ENCODE peak calls at places on chromosomes 5 and 9, in four cellular contexts. Y is A549, O is GM12878, X is K562. L is an unnamed sample.
A peak's percentile ranks its signal among the peaks of the same experiment; 100 is the strongest.

GRCh38 chr5:140041492-140042421 is 1.3 kb downstream of the NRG2 start:
- DNase-seq in Y (peak; percentile 47), O (peak; percentile 36), X (no peak), L (peak; percentile 12)

GRCh38 chr5:142881076-142881466 is 110.9 kb downstream of the ARHGAP26 start:
- DNase-seq in Y (no peak), O (no peak), X (no peak), L (peak; percentile 91)

GRCh38 chr9:38067892-38068615 is 973 bp downstream of the SHB start:
- DNase-seq in Y (no peak), O (no peak), X (peak; percentile 38), L (no peak)

GRCh38 chr9:105842023-105842644 is 147.8 kb downstream of the TMEM38B start:
- DNase-seq in Y (peak; percentile 34), O (peak; percentile 3), X (peak; percentile 51), L (peak; percentile 47)

GRCh38 chr9:94948567-94949235 is 222.2 kb downstream of the AOPEP start:
- DNase-seq in Y (no peak), O (no peak), X (no peak), L (peak; percentile 40)

GRCh38 chr9:94164756-94165549 is 80.7 kb downstream of the PTPDC1 start:
- DNase-seq in Y (no peak), O (no peak), X (no peak), L (no peak)

GRCh38 chr9:133771486-133772482 is 33.6 kb upstream of the SARDH start:
- DNase-seq in Y (no peak), O (no peak), X (no peak), L (no peak)

GRCh38 chr9:19050637-19051591 is 1.7 kb downstream of the RRAGA start:
- DNase-seq in Y (no peak), O (no peak), X (peak; percentile 15), L (no peak)

GRCh38 chr5:163595851-163596399 is 90.5 kb downstream of the MAT2B start:
- DNase-seq in Y (no peak), O (no peak), X (no peak), L (no peak)

GRCh38 chr5:36242534-36243144 is 914 bp upstream of the NADK2 start:
- DNase-seq in Y (no peak), O (no peak), X (no peak), L (no peak)

GRCh38 chr9:136532799-136533774 is 12.8 kb downstream of the NOTCH1 start:
- DNase-seq in Y (no peak), O (no peak), X (no peak), L (no peak)

GRCh38 chr5:115098041-115098702 is 71.5 kb downstream of the TRIM36 start:
- DNase-seq in Y (peak; percentile 44), O (peak; percentile 7), X (peak; percentile 45), L (peak; percentile 60)

GRCh38 chr5:55429707-55430253 is 105.0 kb downstream of the PLPP1 start:
- DNase-seq in Y (no peak), O (no peak), X (no peak), L (no peak)
- TF ChIP-seq CEBPB in Y (no peak), O (no peak), X (no peak), L (no peak)

DNA sequence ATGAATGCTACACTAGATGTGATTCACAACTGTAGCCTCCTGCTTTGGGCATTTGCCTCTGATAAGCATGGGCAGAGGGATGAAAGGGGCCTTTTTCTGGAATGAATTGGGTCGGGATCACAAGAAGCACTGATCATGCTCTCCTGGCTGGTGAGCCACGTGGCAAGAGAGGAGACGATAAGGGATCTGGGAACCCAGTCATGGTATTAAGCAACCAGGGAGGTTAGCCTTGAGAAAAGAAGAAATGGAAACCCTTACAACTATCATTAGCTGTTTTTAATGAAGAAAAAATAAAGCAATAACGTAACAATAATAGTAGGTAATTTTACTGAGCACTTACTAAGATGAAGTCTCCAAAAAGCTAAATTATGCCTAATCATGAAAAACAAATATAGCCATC is 50.0 kb upstream of the RAI14 start:
- DNase-seq in Y (no peak), O (no peak), X (no peak), L (no peak)
- TF ChIP-seq USF2 in Y (no peak), O (no peak), X (no peak), L (no peak)

DNA sequence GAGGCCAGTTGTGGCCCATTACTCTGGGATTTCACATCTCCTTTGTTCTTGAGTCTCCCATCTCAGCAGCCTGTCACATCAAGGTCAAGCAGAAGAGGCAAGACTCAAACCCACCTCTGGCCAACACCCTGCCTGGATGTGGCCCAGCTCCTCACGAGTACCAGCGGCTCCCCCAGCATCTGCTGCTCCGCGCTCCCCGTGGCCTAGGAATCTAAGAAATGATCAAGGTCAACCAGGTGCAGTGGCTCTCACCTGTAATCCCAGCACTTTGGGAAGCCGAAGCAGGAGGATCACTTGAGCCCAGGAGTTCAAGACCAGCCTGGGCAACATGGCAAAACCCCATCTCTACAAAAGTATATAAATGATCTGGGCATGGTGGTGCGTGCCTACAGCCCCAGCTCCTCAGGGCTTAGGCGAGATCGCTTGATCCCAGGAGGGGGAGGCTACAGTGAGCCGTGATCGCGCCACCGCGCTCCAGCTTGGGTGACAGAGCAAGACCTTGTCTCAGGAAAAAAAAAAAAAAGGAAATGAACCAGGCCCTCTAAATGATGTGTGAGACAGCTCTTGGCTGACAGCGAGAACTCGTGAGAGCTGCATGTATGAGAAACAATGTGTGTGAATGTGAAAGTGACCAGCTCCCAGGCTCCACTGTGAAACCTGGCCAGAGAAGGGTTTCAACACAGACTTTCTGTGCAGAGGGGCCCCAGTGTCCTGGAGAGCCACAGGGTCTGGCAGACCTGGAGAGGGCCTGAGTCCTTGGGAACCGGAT is 61.6 kb upstream of the ANGPTL2 start:
- DNase-seq in Y (no peak), O (peak; percentile 95), X (no peak), L (peak; percentile 88)
- TF ChIP-seq CEBPB in Y (no peak), O (no peak), X (no peak), L (no peak)

DNA sequence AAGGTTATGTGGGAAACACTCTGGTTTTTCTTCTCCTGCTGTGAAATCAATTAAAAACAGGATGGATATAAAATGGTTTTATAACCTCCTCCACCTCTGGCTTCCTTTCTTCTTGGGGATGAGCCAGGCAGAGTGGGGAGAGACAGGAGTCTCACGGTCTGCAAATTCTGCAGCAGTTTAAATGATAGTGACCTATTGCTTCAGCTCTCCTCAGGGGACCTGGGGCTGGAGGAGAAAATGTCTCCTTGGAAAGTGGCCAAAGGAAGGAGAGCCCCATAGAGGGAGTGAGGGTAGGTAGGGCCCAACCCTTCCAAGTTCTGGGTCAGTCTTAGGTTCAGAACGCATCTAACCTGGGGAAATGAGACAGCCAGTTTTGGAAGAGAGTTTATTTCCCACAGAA is 118.8 kb downstream of the MTX3 start:
- DNase-seq in Y (no peak), O (no peak), X (no peak), L (no peak)
- TF ChIP-seq USF2 in Y (no peak), O (no peak), X (no peak), L (no peak)

GRCh38 chr5:81397169-81397568 is 3.2 kb upstream of the ACOT12 start:
- DNase-seq in Y (no peak), O (no peak), X (peak; percentile 33), L (peak; percentile 33)
- TF ChIP-seq CEBPB in Y (no peak), O (no peak), X (no peak), L (no peak)

L was measured in IMR-90.